ENCODE peak calls at places on chromosome 18, in ten cellular contexts. S is Daoy; T is GM06990; C is astrocyte of the spinal cord; Y is SJSA1; P is iris pigment epithelial cell; I is NCI-H510A treated with DMSO at 0.1 percent for 48 hours; L is GF-D8; N is activated CD4-positive, alpha-beta T cell treated with anti-CD3 and anti-CD28 coated beads, Interleukin-2, amount 50 U/mL, for 1 hour; B is KBM-7. Q is an unnamed sample.

GRCh38 chr18:59996370-59996966 is 96.7 kb downstream of the PMAIP1 start:
- DNase-seq in S (peak), T (no peak), N (no peak), Y (peak), C (peak), B (peak), I (peak), L (no peak), P (peak), Q (peak)

GRCh38 chr18:13267517-13267916 is 49.0 kb downstream of the LDLRAD4 start:
- DNase-seq in S (peak), B (no peak), N (no peak), Y (peak), L (no peak), P (no peak), T (no peak), I (no peak), C (no peak), Q (no peak)

GRCh38 chr18:9914584-9915290 is 921 bp downstream of the VAPA start:
- DNase-seq in C (peak), Y (peak), N (peak), L (peak), S (peak), I (peak), T (peak), P (peak), B (peak), Q (peak)

GRCh38 chr18:43936176-43936575 is 658.9 kb upstream of the SYT4 start:
- DNase-seq in L (no peak), S (no peak), I (peak), T (no peak), B (no peak), P (no peak), Y (no peak), C (no peak), N (no peak), Q (no peak)

GRCh38 chr18:68735498-68736343 is 20.8 kb upstream of the TMX3 start:
- DNase-seq in L (no peak), Y (no peak), N (no peak), I (peak), C (peak), B (peak), S (no peak), P (peak), T (no peak), Q (peak)

GRCh38 chr18:79413901-79414300 is 18.2 kb downstream of the NFATC1 start:
- DNase-seq in L (no peak), P (no peak), C (no peak), N (no peak), S (no peak), I (no peak), B (no peak), T (no peak), Y (no peak), Q (no peak)

GRCh38 chr18:27942706-27943105 is 234.2 kb downstream of the CDH2 start:
- DNase-seq in I (no peak), S (peak), L (no peak), Y (peak), C (peak), N (no peak), P (peak), B (no peak), T (no peak), Q (no peak)

GRCh38 chr18:6683112-6683876 is 46.2 kb upstream of the ARHGAP28 start:
- DNase-seq in I (no peak), L (no peak), S (no peak), C (no peak), Y (no peak), P (no peak), B (no peak), T (no peak), N (no peak), Q (no peak)

GRCh38 chr18:74951165-74951760 is 257.7 kb downstream of the PTGR3 start:
- DNase-seq in S (peak), Y (peak), P (peak), B (no peak), L (no peak), T (no peak), I (peak), C (peak), N (peak), Q (peak)

GRCh38 chr18:65753520-65753919 is 2.7 kb downstream of the CDH7 start:
- DNase-seq in C (peak), B (peak), N (no peak), Y (no peak), L (peak), I (peak), T (no peak), S (no peak), P (peak), Q (no peak)

GRCh38 chr18:34942975-34943374 is 98.2 kb upstream of the MAPRE2 start:
- DNase-seq in L (no peak), P (no peak), Y (no peak), B (no peak), I (no peak), S (no peak), N (no peak), C (no peak), T (no peak), Q (no peak)

GRCh38 chr18:12291161-12291560 is 16.9 kb upstream of the TUBB6 start:
- DNase-seq in S (no peak), I (no peak), Y (no peak), N (no peak), P (no peak), B (no peak), L (no peak), T (no peak), C (no peak), Q (no peak)

GRCh38 chr18:55300469-55301195 is 287.4 kb downstream of the TCF4 start:
- DNase-seq in Y (no peak), S (no peak), C (peak), I (peak), B (no peak), L (no peak), T (no peak), P (peak), N (no peak), Q (no peak)

GRCh38 chr18:26700728-26701127 is 152.4 kb upstream of the KCTD1 start:
- DNase-seq in Y (no peak), B (no peak), S (no peak), C (no peak), P (no peak), L (no peak), N (no peak), I (no peak), T (no peak), Q (no peak)

GRCh38 chr18:6194640-6195039 is 220.1 kb downstream of the L3MBTL4 start:
- DNase-seq in Y (no peak), N (no peak), C (no peak), L (no peak), S (no peak), T (no peak), I (no peak), B (no peak), P (no peak), Q (no peak)

GRCh38 chr18:370753-371615 is 103.1 kb upstream of the THOC1 start:
- DNase-seq in L (no peak), Y (no peak), C (no peak), I (no peak), N (no peak), B (no peak), T (no peak), P (no peak), S (no peak), Q (no peak)

GRCh38 chr18:31042391-31043181 is at the start of gene DSC3:
- DNase-seq in C (peak), N (no peak), P (peak), S (no peak), T (peak), B (no peak), I (peak), Y (peak), L (no peak), Q (no peak)

GRCh38 chr18:9631814-9632496 is 17.6 kb upstream of the PPP4R1 start:
- DNase-seq in T (no peak), I (no peak), L (no peak), Y (peak), C (peak), B (no peak), S (no peak), N (no peak), P (peak), Q (peak)

GRCh38 chr18:183769-184168 is 25.4 kb downstream of the USP14 start:
- DNase-seq in B (no peak), L (no peak), Y (no peak), T (no peak), C (peak), N (no peak), S (no peak), P (peak), I (no peak), Q (peak)

GRCh38 chr18:61703508-61703907 is 189.3 kb downstream of the RNF152 start:
- DNase-seq in C (peak), S (no peak), I (no peak), B (no peak), P (peak), N (no peak), T (no peak), L (no peak), Y (no peak), Q (no peak)

GRCh38 chr18:61821748-61822147 is 71.1 kb downstream of the RNF152 start:
- DNase-seq in L (no peak), S (no peak), Y (no peak), N (no peak), I (no peak), T (no peak), P (no peak), C (no peak), B (no peak), Q (no peak)

GRCh38 chr18:60554961-60555360 is 182.4 kb upstream of the MC4R start:
- DNase-seq in T (no peak), B (no peak), S (no peak), I (peak), N (no peak), L (no peak), Y (no peak), P (no peak), C (no peak), Q (no peak)

Q was measured in LHCN-M2.